ENCODE peak calls at places on chromosomes 16 and 17, in nine cellular contexts. P, U, B, Y, N, K, E, Q and Z are unnamed samples.

GRCh38 chr17:17462048-17462824 is 14.6 kb upstream of the MED9 start:
- DNase-seq in P (no peak), U (no peak), B (no peak), Y (no peak), N (no peak), K (no peak), E (no peak), Q (no peak), Z (no peak)

GRCh38 chr17:62565817-62566216 is 61.7 kb upstream of the MRC2 start:
- DNase-seq in P (peak; percentile 23), U (peak; percentile 18), B (no peak), Y (no peak), N (peak; percentile 86), K (no peak), E (no peak), Q (peak; percentile 29), Z (no peak)

GRCh38 chr16:14585287-14585686 is 44.8 kb downstream of the PARN start:
- DNase-seq in P (no peak), U (no peak), B (no peak), Y (no peak), N (no peak), K (no peak), E (no peak), Q (no peak), Z (no peak)

GRCh38 chr17:82231562-82232321 is 2.9 kb downstream of the SLC16A3 start:
- DNase-seq in P (peak; percentile 87), U (no peak), B (peak; percentile 98), Y (no peak), N (peak; percentile 50), K (peak; percentile 10), E (no peak), Q (peak; percentile 92), Z (no peak)

GRCh38 chr17:11404877-11405276 is 163.9 kb downstream of the SHISA6 start:
- DNase-seq in P (no peak), U (no peak), B (no peak), Y (no peak), N (no peak), K (no peak), E (no peak), Q (no peak), Z (no peak)

GRCh38 chr16:21179983-21180365 is 21.5 kb downstream of the LDAF1 start:
- DNase-seq in P (no peak), U (no peak), B (no peak), Y (no peak), N (no peak), K (no peak), E (no peak), Q (no peak), Z (no peak)

GRCh38 chr17:640436-640835 is 74.2 kb downstream of the VPS53 start:
- DNase-seq in P (no peak), U (no peak), B (no peak), Y (no peak), N (no peak), K (no peak), E (no peak), Q (no peak), Z (no peak)

GRCh38 chr17:10614536-10615155 is 42.5 kb downstream of the MYH3 start:
- DNase-seq in P (peak; percentile 45), U (no peak), B (no peak), Y (no peak), N (peak; percentile 17), K (no peak), E (no peak), Q (peak; percentile 77), Z (no peak)

GRCh38 chr16:50632927-50633800 is 47.9 kb downstream of the SNX20 start:
- DNase-seq in P (no peak), U (no peak), B (no peak), Y (no peak), N (no peak), K (no peak), E (no peak), Q (no peak), Z (no peak)

GRCh38 chr16:57464523-57464922 is 2.0 kb downstream of the POLR2C start:
- DNase-seq in P (no peak), U (no peak), B (no peak), Y (no peak), N (no peak), K (no peak), E (no peak), Q (no peak), Z (no peak)

GRCh38 chr17:30808785-30809286 is 15.7 kb downstream of the CRLF3 start:
- DNase-seq in P (no peak), U (no peak), B (peak; percentile 73), Y (peak; percentile 25), N (no peak), K (no peak), E (no peak), Q (no peak), Z (peak; percentile 46)

GRCh38 chr17:48611681-48612455 is 1.1 kb upstream of the HOXB7 start:
- DNase-seq in P (peak; percentile 47), U (no peak), B (no peak), Y (no peak), N (no peak), K (no peak), E (no peak), Q (no peak), Z (no peak)

GRCh38 chr16:81436381-81436780 is 8.2 kb upstream of the CMIP start:
- DNase-seq in P (no peak), U (no peak), B (no peak), Y (no peak), N (no peak), K (no peak), E (no peak), Q (no peak), Z (no peak)

GRCh38 chr16:56011808-56012478 is 136.8 kb upstream of the CES5A start:
- DNase-seq in P (no peak), U (no peak), B (no peak), Y (no peak), N (no peak), K (no peak), E (no peak), Q (no peak), Z (no peak)

GRCh38 chr17:31216053-31216751 is 80.8 kb downstream of the OMG start:
- DNase-seq in P (peak; percentile 78), U (no peak), B (peak; percentile 29), Y (no peak), N (peak; percentile 77), K (no peak), E (no peak), Q (peak; percentile 79), Z (no peak)

GRCh38 chr17:80927791-80928216 is 63.8 kb upstream of the CHMP6 start:
- DNase-seq in P (no peak), U (no peak), B (no peak), Y (no peak), N (peak; percentile 54), K (no peak), E (no peak), Q (peak; percentile 72), Z (no peak)

GRCh38 chr16:68286153-68287074 is 22.1 kb downstream of the SLC7A6 start:
- DNase-seq in P (no peak), U (no peak), B (peak; percentile 60), Y (no peak), N (no peak), K (no peak), E (no peak), Q (no peak), Z (no peak)

GRCh38 chr16:69307091-69307490 is 4.1 kb upstream of the VPS4A start:
- DNase-seq in P (no peak), U (no peak), B (no peak), Y (no peak), N (no peak), K (no peak), E (no peak), Q (no peak), Z (no peak)

GRCh38 chr16:82835487-82836160 is 208.9 kb downstream of the CDH13 start:
- DNase-seq in P (no peak), U (peak; percentile 29), B (no peak), Y (no peak), N (peak; percentile 19), K (no peak), E (no peak), Q (no peak), Z (no peak)

GRCh38 chr17:31392002-31392855 is 754 bp downstream of the RAB11FIP4 start:
- DNase-seq in P (no peak), U (no peak), B (no peak), Y (no peak), N (no peak), K (peak; percentile 26), E (no peak), Q (no peak), Z (no peak)

GRCh38 chr16:54266363-54266955 is 20.1 kb downstream of the IRX3 start:
- DNase-seq in P (peak; percentile 75), U (no peak), B (peak; percentile 4), Y (no peak), N (no peak), K (no peak), E (no peak), Q (peak; percentile 57), Z (no peak)

GRCh38 chr17:77916771-77917481 is 41.6 kb upstream of the TNRC6C start:
- DNase-seq in P (no peak), U (no peak), B (peak; percentile 82), Y (no peak), N (no peak), K (no peak), E (no peak), Q (no peak), Z (no peak)